ENCODE peak calls at places on chromosome 9, in nine cellular contexts. One of them, this sample, is unnamed.

GRCh38 chr9:116152390-116152789 is 1.2 kb upstream of the PAPPA start:
- DNase-seq in neural progenitor cell: no peak
- DNase-seq in activated naive CD4-positive, alpha-beta T cell treated with anti-CD3 and anti-CD28 coated beads, Interleukin-2, amount 10 ng/mL, durations not matched to agents 7 days and 5 days: no peak
- DNase-seq in PC-9: no peak
- DNase-seq in fibroblast of lung: peak
- DNase-seq in choroid plexus epithelial cell: peak
- DNase-seq in T-helper 9 cell: no peak
- DNase-seq in aorta: no peak
- DNase-seq in stimulated activated CD4-positive, alpha-beta T cell treated with anti-CD3 and anti-CD28 coated beads, Interleukin-4, amount 100 ng/mL, for 24 hours: no peak
- DNase-seq in this sample: peak

GRCh38 chr9:6270896-6271295 is 55.3 kb downstream of the IL33 start:
- DNase-seq in neural progenitor cell: no peak
- DNase-seq in activated naive CD4-positive, alpha-beta T cell treated with anti-CD3 and anti-CD28 coated beads, Interleukin-2, amount 10 ng/mL, durations not matched to agents 7 days and 5 days: no peak
- DNase-seq in PC-9: no peak
- DNase-seq in fibroblast of lung: peak
- DNase-seq in choroid plexus epithelial cell: peak
- DNase-seq in T-helper 9 cell: no peak
- DNase-seq in aorta: no peak
- DNase-seq in stimulated activated CD4-positive, alpha-beta T cell treated with anti-CD3 and anti-CD28 coated beads, Interleukin-4, amount 100 ng/mL, for 24 hours: no peak
- DNase-seq in this sample: no peak

GRCh38 chr9:99319048-99319447 is 97.0 kb downstream of the SEC61B start:
- DNase-seq in neural progenitor cell: no peak
- DNase-seq in activated naive CD4-positive, alpha-beta T cell treated with anti-CD3 and anti-CD28 coated beads, Interleukin-2, amount 10 ng/mL, durations not matched to agents 7 days and 5 days: no peak
- DNase-seq in PC-9: no peak
- DNase-seq in fibroblast of lung: no peak
- DNase-seq in choroid plexus epithelial cell: no peak
- DNase-seq in T-helper 9 cell: no peak
- DNase-seq in aorta: no peak
- DNase-seq in stimulated activated CD4-positive, alpha-beta T cell treated with anti-CD3 and anti-CD28 coated beads, Interleukin-4, amount 100 ng/mL, for 24 hours: no peak
- DNase-seq in this sample: no peak

GRCh38 chr9:91994422-91994821 is 44.4 kb upstream of the ROR2 start:
- DNase-seq in neural progenitor cell: no peak
- DNase-seq in activated naive CD4-positive, alpha-beta T cell treated with anti-CD3 and anti-CD28 coated beads, Interleukin-2, amount 10 ng/mL, durations not matched to agents 7 days and 5 days: no peak
- DNase-seq in PC-9: no peak
- DNase-seq in fibroblast of lung: no peak
- DNase-seq in choroid plexus epithelial cell: no peak
- DNase-seq in T-helper 9 cell: no peak
- DNase-seq in aorta: no peak
- DNase-seq in stimulated activated CD4-positive, alpha-beta T cell treated with anti-CD3 and anti-CD28 coated beads, Interleukin-4, amount 100 ng/mL, for 24 hours: no peak
- DNase-seq in this sample: no peak

GRCh38 chr9:80540387-80540786 is 968.6 kb downstream of the TLE4 start:
- DNase-seq in neural progenitor cell: no peak
- DNase-seq in activated naive CD4-positive, alpha-beta T cell treated with anti-CD3 and anti-CD28 coated beads, Interleukin-2, amount 10 ng/mL, durations not matched to agents 7 days and 5 days: no peak
- DNase-seq in PC-9: no peak
- DNase-seq in fibroblast of lung: no peak
- DNase-seq in choroid plexus epithelial cell: no peak
- DNase-seq in T-helper 9 cell: no peak
- DNase-seq in aorta: no peak
- DNase-seq in stimulated activated CD4-positive, alpha-beta T cell treated with anti-CD3 and anti-CD28 coated beads, Interleukin-4, amount 100 ng/mL, for 24 hours: no peak
- DNase-seq in this sample: no peak

GRCh38 chr9:87622936-87623335 is 103.0 kb upstream of the CTSL start:
- DNase-seq in neural progenitor cell: no peak
- DNase-seq in activated naive CD4-positive, alpha-beta T cell treated with anti-CD3 and anti-CD28 coated beads, Interleukin-2, amount 10 ng/mL, durations not matched to agents 7 days and 5 days: no peak
- DNase-seq in PC-9: no peak
- DNase-seq in fibroblast of lung: peak
- DNase-seq in choroid plexus epithelial cell: no peak
- DNase-seq in T-helper 9 cell: no peak
- DNase-seq in aorta: no peak
- DNase-seq in stimulated activated CD4-positive, alpha-beta T cell treated with anti-CD3 and anti-CD28 coated beads, Interleukin-4, amount 100 ng/mL, for 24 hours: no peak
- DNase-seq in this sample: no peak

GRCh38 chr9:113343732-113344231 is 3.7 kb upstream of the WDR31 start:
- DNase-seq in neural progenitor cell: no peak
- DNase-seq in activated naive CD4-positive, alpha-beta T cell treated with anti-CD3 and anti-CD28 coated beads, Interleukin-2, amount 10 ng/mL, durations not matched to agents 7 days and 5 days: no peak
- DNase-seq in PC-9: no peak
- DNase-seq in fibroblast of lung: peak
- DNase-seq in choroid plexus epithelial cell: peak
- DNase-seq in T-helper 9 cell: no peak
- DNase-seq in aorta: peak
- DNase-seq in stimulated activated CD4-positive, alpha-beta T cell treated with anti-CD3 and anti-CD28 coated beads, Interleukin-4, amount 100 ng/mL, for 24 hours: no peak
- DNase-seq in this sample: peak

GRCh38 chr9:3716415-3716814 is 190.6 kb upstream of the RFX3 start:
- DNase-seq in neural progenitor cell: no peak
- DNase-seq in activated naive CD4-positive, alpha-beta T cell treated with anti-CD3 and anti-CD28 coated beads, Interleukin-2, amount 10 ng/mL, durations not matched to agents 7 days and 5 days: no peak
- DNase-seq in PC-9: no peak
- DNase-seq in fibroblast of lung: no peak
- DNase-seq in choroid plexus epithelial cell: peak
- DNase-seq in T-helper 9 cell: no peak
- DNase-seq in aorta: no peak
- DNase-seq in stimulated activated CD4-positive, alpha-beta T cell treated with anti-CD3 and anti-CD28 coated beads, Interleukin-4, amount 100 ng/mL, for 24 hours: no peak
- DNase-seq in this sample: no peak

GRCh38 chr9:121278535-121279169 is 10.7 kb downstream of the GSN start:
- DNase-seq in neural progenitor cell: peak
- DNase-seq in activated naive CD4-positive, alpha-beta T cell treated with anti-CD3 and anti-CD28 coated beads, Interleukin-2, amount 10 ng/mL, durations not matched to agents 7 days and 5 days: peak
- DNase-seq in PC-9: peak
- DNase-seq in fibroblast of lung: peak
- DNase-seq in choroid plexus epithelial cell: peak
- DNase-seq in T-helper 9 cell: no peak
- DNase-seq in aorta: peak
- DNase-seq in stimulated activated CD4-positive, alpha-beta T cell treated with anti-CD3 and anti-CD28 coated beads, Interleukin-4, amount 100 ng/mL, for 24 hours: peak
- DNase-seq in this sample: peak

GRCh38 chr9:21995652-21996275 is 1.2 kb downstream of the CDKN2B-AS1 start:
- DNase-seq in neural progenitor cell: peak
- DNase-seq in activated naive CD4-positive, alpha-beta T cell treated with anti-CD3 and anti-CD28 coated beads, Interleukin-2, amount 10 ng/mL, durations not matched to agents 7 days and 5 days: peak
- DNase-seq in PC-9: no peak
- DNase-seq in fibroblast of lung: peak
- DNase-seq in choroid plexus epithelial cell: peak
- DNase-seq in T-helper 9 cell: no peak
- DNase-seq in aorta: peak
- DNase-seq in stimulated activated CD4-positive, alpha-beta T cell treated with anti-CD3 and anti-CD28 coated beads, Interleukin-4, amount 100 ng/mL, for 24 hours: no peak
- DNase-seq in this sample: peak

GRCh38 chr9:4238522-4238921 is 61.3 kb downstream of the GLIS3 start:
- DNase-seq in neural progenitor cell: no peak
- DNase-seq in activated naive CD4-positive, alpha-beta T cell treated with anti-CD3 and anti-CD28 coated beads, Interleukin-2, amount 10 ng/mL, durations not matched to agents 7 days and 5 days: no peak
- DNase-seq in PC-9: no peak
- DNase-seq in fibroblast of lung: no peak
- DNase-seq in choroid plexus epithelial cell: peak
- DNase-seq in T-helper 9 cell: no peak
- DNase-seq in aorta: no peak
- DNase-seq in stimulated activated CD4-positive, alpha-beta T cell treated with anti-CD3 and anti-CD28 coated beads, Interleukin-4, amount 100 ng/mL, for 24 hours: no peak
- DNase-seq in this sample: peak

GRCh38 chr9:3088166-3088702 is 244.3 kb upstream of the PUM3 start:
- DNase-seq in neural progenitor cell: peak
- DNase-seq in activated naive CD4-positive, alpha-beta T cell treated with anti-CD3 and anti-CD28 coated beads, Interleukin-2, amount 10 ng/mL, durations not matched to agents 7 days and 5 days: no peak
- DNase-seq in PC-9: no peak
- DNase-seq in fibroblast of lung: no peak
- DNase-seq in choroid plexus epithelial cell: no peak
- DNase-seq in T-helper 9 cell: no peak
- DNase-seq in aorta: no peak
- DNase-seq in stimulated activated CD4-positive, alpha-beta T cell treated with anti-CD3 and anti-CD28 coated beads, Interleukin-4, amount 100 ng/mL, for 24 hours: no peak
- DNase-seq in this sample: no peak

GRCh38 chr9:136023401-136024225 is 62.4 kb upstream of the UBAC1 start:
- DNase-seq in neural progenitor cell: no peak
- DNase-seq in activated naive CD4-positive, alpha-beta T cell treated with anti-CD3 and anti-CD28 coated beads, Interleukin-2, amount 10 ng/mL, durations not matched to agents 7 days and 5 days: no peak
- DNase-seq in PC-9: no peak
- DNase-seq in fibroblast of lung: peak
- DNase-seq in choroid plexus epithelial cell: peak
- DNase-seq in T-helper 9 cell: no peak
- DNase-seq in aorta: peak
- DNase-seq in stimulated activated CD4-positive, alpha-beta T cell treated with anti-CD3 and anti-CD28 coated beads, Interleukin-4, amount 100 ng/mL, for 24 hours: no peak
- DNase-seq in this sample: no peak

GRCh38 chr9:14768561-14769234 is 46.2 kb upstream of the CER1 start:
- DNase-seq in neural progenitor cell: peak
- DNase-seq in activated naive CD4-positive, alpha-beta T cell treated with anti-CD3 and anti-CD28 coated beads, Interleukin-2, amount 10 ng/mL, durations not matched to agents 7 days and 5 days: no peak
- DNase-seq in PC-9: no peak
- DNase-seq in fibroblast of lung: peak
- DNase-seq in choroid plexus epithelial cell: peak
- DNase-seq in T-helper 9 cell: no peak
- DNase-seq in aorta: no peak
- DNase-seq in stimulated activated CD4-positive, alpha-beta T cell treated with anti-CD3 and anti-CD28 coated beads, Interleukin-4, amount 100 ng/mL, for 24 hours: peak
- DNase-seq in this sample: peak

GRCh38 chr9:20031836-20032235 is 243.0 kb upstream of the SLC24A2 start:
- DNase-seq in neural progenitor cell: no peak
- DNase-seq in activated naive CD4-positive, alpha-beta T cell treated with anti-CD3 and anti-CD28 coated beads, Interleukin-2, amount 10 ng/mL, durations not matched to agents 7 days and 5 days: no peak
- DNase-seq in PC-9: no peak
- DNase-seq in fibroblast of lung: no peak
- DNase-seq in choroid plexus epithelial cell: peak
- DNase-seq in T-helper 9 cell: no peak
- DNase-seq in aorta: no peak
- DNase-seq in stimulated activated CD4-positive, alpha-beta T cell treated with anti-CD3 and anti-CD28 coated beads, Interleukin-4, amount 100 ng/mL, for 24 hours: no peak
- DNase-seq in this sample: no peak

GRCh38 chr9:95142728-95143127 is 174.8 kb downstream of the FANCC start:
- DNase-seq in neural progenitor cell: no peak
- DNase-seq in activated naive CD4-positive, alpha-beta T cell treated with anti-CD3 and anti-CD28 coated beads, Interleukin-2, amount 10 ng/mL, durations not matched to agents 7 days and 5 days: no peak
- DNase-seq in PC-9: no peak
- DNase-seq in fibroblast of lung: no peak
- DNase-seq in choroid plexus epithelial cell: no peak
- DNase-seq in T-helper 9 cell: no peak
- DNase-seq in aorta: no peak
- DNase-seq in stimulated activated CD4-positive, alpha-beta T cell treated with anti-CD3 and anti-CD28 coated beads, Interleukin-4, amount 100 ng/mL, for 24 hours: no peak
- DNase-seq in this sample: no peak

GRCh38 chr9:105554042-105554441 is 3.9 kb upstream of the FKTN start:
- DNase-seq in neural progenitor cell: no peak
- DNase-seq in activated naive CD4-positive, alpha-beta T cell treated with anti-CD3 and anti-CD28 coated beads, Interleukin-2, amount 10 ng/mL, durations not matched to agents 7 days and 5 days: no peak
- DNase-seq in PC-9: no peak
- DNase-seq in fibroblast of lung: peak
- DNase-seq in choroid plexus epithelial cell: no peak
- DNase-seq in T-helper 9 cell: no peak
- DNase-seq in aorta: peak
- DNase-seq in stimulated activated CD4-positive, alpha-beta T cell treated with anti-CD3 and anti-CD28 coated beads, Interleukin-4, amount 100 ng/mL, for 24 hours: no peak
- DNase-seq in this sample: no peak

GRCh38 chr9:128916204-128916603 is 4.6 kb upstream of the PHYHD1 start:
- DNase-seq in neural progenitor cell: no peak
- DNase-seq in activated naive CD4-positive, alpha-beta T cell treated with anti-CD3 and anti-CD28 coated beads, Interleukin-2, amount 10 ng/mL, durations not matched to agents 7 days and 5 days: no peak
- DNase-seq in PC-9: no peak
- DNase-seq in fibroblast of lung: no peak
- DNase-seq in choroid plexus epithelial cell: peak
- DNase-seq in T-helper 9 cell: no peak
- DNase-seq in aorta: peak
- DNase-seq in stimulated activated CD4-positive, alpha-beta T cell treated with anti-CD3 and anti-CD28 coated beads, Interleukin-4, amount 100 ng/mL, for 24 hours: no peak
- DNase-seq in this sample: peak

GRCh38 chr9:134949681-134950403 is 32.1 kb upstream of the FCN1 start:
- DNase-seq in neural progenitor cell: no peak
- DNase-seq in activated naive CD4-positive, alpha-beta T cell treated with anti-CD3 and anti-CD28 coated beads, Interleukin-2, amount 10 ng/mL, durations not matched to agents 7 days and 5 days: no peak
- DNase-seq in PC-9: no peak
- DNase-seq in fibroblast of lung: no peak
- DNase-seq in choroid plexus epithelial cell: no peak
- DNase-seq in T-helper 9 cell: no peak
- DNase-seq in aorta: peak
- DNase-seq in stimulated activated CD4-positive, alpha-beta T cell treated with anti-CD3 and anti-CD28 coated beads, Interleukin-4, amount 100 ng/mL, for 24 hours: no peak
- DNase-seq in this sample: no peak

GRCh38 chr9:130143974-130144373 is 28.2 kb upstream of the NCS1 start:
- DNase-seq in neural progenitor cell: peak
- DNase-seq in activated naive CD4-positive, alpha-beta T cell treated with anti-CD3 and anti-CD28 coated beads, Interleukin-2, amount 10 ng/mL, durations not matched to agents 7 days and 5 days: no peak
- DNase-seq in PC-9: no peak
- DNase-seq in fibroblast of lung: peak
- DNase-seq in choroid plexus epithelial cell: no peak
- DNase-seq in T-helper 9 cell: no peak
- DNase-seq in aorta: peak
- DNase-seq in stimulated activated CD4-positive, alpha-beta T cell treated with anti-CD3 and anti-CD28 coated beads, Interleukin-4, amount 100 ng/mL, for 24 hours: no peak
- DNase-seq in this sample: peak

GRCh38 chr9:72899734-72900477 is 52.9 kb downstream of the ALDH1A1 start:
- DNase-seq in neural progenitor cell: no peak
- DNase-seq in activated naive CD4-positive, alpha-beta T cell treated with anti-CD3 and anti-CD28 coated beads, Interleukin-2, amount 10 ng/mL, durations not matched to agents 7 days and 5 days: no peak
- DNase-seq in PC-9: no peak
- DNase-seq in fibroblast of lung: no peak
- DNase-seq in choroid plexus epithelial cell: no peak
- DNase-seq in T-helper 9 cell: no peak
- DNase-seq in aorta: no peak
- DNase-seq in stimulated activated CD4-positive, alpha-beta T cell treated with anti-CD3 and anti-CD28 coated beads, Interleukin-4, amount 100 ng/mL, for 24 hours: no peak
- DNase-seq in this sample: no peak

GRCh38 chr9:133371261-133371711 is 4.6 kb downstream of the SURF4 start:
- DNase-seq in neural progenitor cell: no peak
- DNase-seq in activated naive CD4-positive, alpha-beta T cell treated with anti-CD3 and anti-CD28 coated beads, Interleukin-2, amount 10 ng/mL, durations not matched to agents 7 days and 5 days: peak
- DNase-seq in PC-9: no peak
- DNase-seq in fibroblast of lung: no peak
- DNase-seq in choroid plexus epithelial cell: peak
- DNase-seq in T-helper 9 cell: peak
- DNase-seq in aorta: no peak
- DNase-seq in stimulated activated CD4-positive, alpha-beta T cell treated with anti-CD3 and anti-CD28 coated beads, Interleukin-4, amount 100 ng/mL, for 24 hours: peak
- DNase-seq in this sample: peak

GRCh38 chr9:38183994-38184568 is 115.1 kb upstream of the SHB start:
- DNase-seq in neural progenitor cell: no peak
- DNase-seq in activated naive CD4-positive, alpha-beta T cell treated with anti-CD3 and anti-CD28 coated beads, Interleukin-2, amount 10 ng/mL, durations not matched to agents 7 days and 5 days: no peak
- DNase-seq in PC-9: no peak
- DNase-seq in fibroblast of lung: peak
- DNase-seq in choroid plexus epithelial cell: peak
- DNase-seq in T-helper 9 cell: no peak
- DNase-seq in aorta: no peak
- DNase-seq in stimulated activated CD4-positive, alpha-beta T cell treated with anti-CD3 and anti-CD28 coated beads, Interleukin-4, amount 100 ng/mL, for 24 hours: no peak
- DNase-seq in this sample: peak

GRCh38 chr9:132201139-132201538 is 39.3 kb downstream of the NTNG2 start:
- DNase-seq in neural progenitor cell: no peak
- DNase-seq in activated naive CD4-positive, alpha-beta T cell treated with anti-CD3 and anti-CD28 coated beads, Interleukin-2, amount 10 ng/mL, durations not matched to agents 7 days and 5 days: no peak
- DNase-seq in PC-9: no peak
- DNase-seq in fibroblast of lung: no peak
- DNase-seq in choroid plexus epithelial cell: no peak
- DNase-seq in T-helper 9 cell: no peak
- DNase-seq in aorta: no peak
- DNase-seq in stimulated activated CD4-positive, alpha-beta T cell treated with anti-CD3 and anti-CD28 coated beads, Interleukin-4, amount 100 ng/mL, for 24 hours: no peak
- DNase-seq in this sample: no peak

GRCh38 chr9:33350310-33350709 is 52.1 kb downstream of the AQP7 start:
- DNase-seq in neural progenitor cell: no peak
- DNase-seq in activated naive CD4-positive, alpha-beta T cell treated with anti-CD3 and anti-CD28 coated beads, Interleukin-2, amount 10 ng/mL, durations not matched to agents 7 days and 5 days: no peak
- DNase-seq in PC-9: peak
- DNase-seq in fibroblast of lung: peak
- DNase-seq in choroid plexus epithelial cell: peak
- DNase-seq in T-helper 9 cell: no peak
- DNase-seq in aorta: no peak
- DNase-seq in stimulated activated CD4-positive, alpha-beta T cell treated with anti-CD3 and anti-CD28 coated beads, Interleukin-4, amount 100 ng/mL, for 24 hours: no peak
- DNase-seq in this sample: peak

GRCh38 chr9:93306081-93306480 is 122.1 kb downstream of the WNK2 start:
- DNase-seq in neural progenitor cell: no peak
- DNase-seq in activated naive CD4-positive, alpha-beta T cell treated with anti-CD3 and anti-CD28 coated beads, Interleukin-2, amount 10 ng/mL, durations not matched to agents 7 days and 5 days: no peak
- DNase-seq in PC-9: no peak
- DNase-seq in fibroblast of lung: no peak
- DNase-seq in choroid plexus epithelial cell: no peak
- DNase-seq in T-helper 9 cell: no peak
- DNase-seq in aorta: peak
- DNase-seq in stimulated activated CD4-positive, alpha-beta T cell treated with anti-CD3 and anti-CD28 coated beads, Interleukin-4, amount 100 ng/mL, for 24 hours: no peak
- DNase-seq in this sample: no peak

GRCh38 chr9:19922476-19923118 is 133.8 kb upstream of the SLC24A2 start:
- DNase-seq in neural progenitor cell: peak
- DNase-seq in activated naive CD4-positive, alpha-beta T cell treated with anti-CD3 and anti-CD28 coated beads, Interleukin-2, amount 10 ng/mL, durations not matched to agents 7 days and 5 days: no peak
- DNase-seq in PC-9: no peak
- DNase-seq in fibroblast of lung: peak
- DNase-seq in choroid plexus epithelial cell: peak
- DNase-seq in T-helper 9 cell: no peak
- DNase-seq in aorta: no peak
- DNase-seq in stimulated activated CD4-positive, alpha-beta T cell treated with anti-CD3 and anti-CD28 coated beads, Interleukin-4, amount 100 ng/mL, for 24 hours: no peak
- DNase-seq in this sample: peak

GRCh38 chr9:13607746-13608445 is 328.4 kb upstream of the MPDZ start:
- DNase-seq in neural progenitor cell: peak
- DNase-seq in activated naive CD4-positive, alpha-beta T cell treated with anti-CD3 and anti-CD28 coated beads, Interleukin-2, amount 10 ng/mL, durations not matched to agents 7 days and 5 days: no peak
- DNase-seq in PC-9: no peak
- DNase-seq in fibroblast of lung: no peak
- DNase-seq in choroid plexus epithelial cell: no peak
- DNase-seq in T-helper 9 cell: no peak
- DNase-seq in aorta: no peak
- DNase-seq in stimulated activated CD4-positive, alpha-beta T cell treated with anti-CD3 and anti-CD28 coated beads, Interleukin-4, amount 100 ng/mL, for 24 hours: no peak
- DNase-seq in this sample: peak

GRCh38 chr9:87406545-87407166 is 91.0 kb upstream of the DAPK1 start:
- DNase-seq in neural progenitor cell: no peak
- DNase-seq in activated naive CD4-positive, alpha-beta T cell treated with anti-CD3 and anti-CD28 coated beads, Interleukin-2, amount 10 ng/mL, durations not matched to agents 7 days and 5 days: no peak
- DNase-seq in PC-9: peak
- DNase-seq in fibroblast of lung: no peak
- DNase-seq in choroid plexus epithelial cell: no peak
- DNase-seq in T-helper 9 cell: no peak
- DNase-seq in aorta: no peak
- DNase-seq in stimulated activated CD4-positive, alpha-beta T cell treated with anti-CD3 and anti-CD28 coated beads, Interleukin-4, amount 100 ng/mL, for 24 hours: no peak
- DNase-seq in this sample: no peak